ENCODE peak calls at places on chromosomes 7 and 10, in five cellular contexts. One of them, this sample, is unnamed.
A peak's percentile ranks its signal among the peaks of the same experiment; 100 is the strongest.

GRCh38 chr7:26520483-26520882 is 228.8 kb downstream of the SNX10 start:
- DNase-seq in NCI-H2081: no peak
- DNase-seq in NCI-H2171 treated with DMSO at 0.1 percent for 48 hours: no peak
- DNase-seq in stimulated activated CD4-positive, alpha-beta T cell treated with anti-CD3 and anti-CD28 coated beads, Interleukin-1b, Interleukin-23, amount 100 ng/mL, for 4 hours: no peak
- DNase-seq in stimulated activated CD8-positive, alpha-beta memory T cell treated with anti-CD3 and anti-CD28 coated beads, Interleukin-7, amount 100 ng/mL, for 1 hour: no peak
- DNase-seq in this sample: no peak

GRCh38 chr7:32941996-32942782 is 15.1 kb upstream of the FKBP9 start:
- DNase-seq in NCI-H2081: peak; percentile 29
- DNase-seq in NCI-H2171 treated with DMSO at 0.1 percent for 48 hours: peak; percentile 51
- DNase-seq in stimulated activated CD4-positive, alpha-beta T cell treated with anti-CD3 and anti-CD28 coated beads, Interleukin-1b, Interleukin-23, amount 100 ng/mL, for 4 hours: peak; percentile 52
- DNase-seq in stimulated activated CD8-positive, alpha-beta memory T cell treated with anti-CD3 and anti-CD28 coated beads, Interleukin-7, amount 100 ng/mL, for 1 hour: peak; percentile 10
- DNase-seq in this sample: peak; percentile 52

GRCh38 chr10:126240483-126240882 is 147.8 kb downstream of the ADAM12 start:
- DNase-seq in NCI-H2081: no peak
- DNase-seq in NCI-H2171 treated with DMSO at 0.1 percent for 48 hours: no peak
- DNase-seq in stimulated activated CD4-positive, alpha-beta T cell treated with anti-CD3 and anti-CD28 coated beads, Interleukin-1b, Interleukin-23, amount 100 ng/mL, for 4 hours: no peak
- DNase-seq in stimulated activated CD8-positive, alpha-beta memory T cell treated with anti-CD3 and anti-CD28 coated beads, Interleukin-7, amount 100 ng/mL, for 1 hour: no peak
- DNase-seq in this sample: no peak

GRCh38 chr10:12720217-12720981 is 281.1 kb downstream of the CCDC3 start:
- DNase-seq in NCI-H2081: no peak
- DNase-seq in NCI-H2171 treated with DMSO at 0.1 percent for 48 hours: peak; percentile 14
- DNase-seq in stimulated activated CD4-positive, alpha-beta T cell treated with anti-CD3 and anti-CD28 coated beads, Interleukin-1b, Interleukin-23, amount 100 ng/mL, for 4 hours: peak; percentile 18
- DNase-seq in stimulated activated CD8-positive, alpha-beta memory T cell treated with anti-CD3 and anti-CD28 coated beads, Interleukin-7, amount 100 ng/mL, for 1 hour: no peak
- DNase-seq in this sample: no peak

GRCh38 chr10:17174626-17175025 is 26.8 kb downstream of the TRDMT1 start:
- DNase-seq in NCI-H2081: no peak
- DNase-seq in NCI-H2171 treated with DMSO at 0.1 percent for 48 hours: no peak
- DNase-seq in stimulated activated CD4-positive, alpha-beta T cell treated with anti-CD3 and anti-CD28 coated beads, Interleukin-1b, Interleukin-23, amount 100 ng/mL, for 4 hours: no peak
- DNase-seq in stimulated activated CD8-positive, alpha-beta memory T cell treated with anti-CD3 and anti-CD28 coated beads, Interleukin-7, amount 100 ng/mL, for 1 hour: no peak
- DNase-seq in this sample: no peak

GRCh38 chr7:106625678-106626301 is 35.2 kb downstream of the CCDC71L start:
- DNase-seq in NCI-H2081: no peak
- DNase-seq in NCI-H2171 treated with DMSO at 0.1 percent for 48 hours: no peak
- DNase-seq in stimulated activated CD4-positive, alpha-beta T cell treated with anti-CD3 and anti-CD28 coated beads, Interleukin-1b, Interleukin-23, amount 100 ng/mL, for 4 hours: no peak
- DNase-seq in stimulated activated CD8-positive, alpha-beta memory T cell treated with anti-CD3 and anti-CD28 coated beads, Interleukin-7, amount 100 ng/mL, for 1 hour: no peak
- DNase-seq in this sample: no peak

GRCh38 chr10:113018034-113018433 is 68.0 kb downstream of the TCF7L2 start:
- DNase-seq in NCI-H2081: no peak
- DNase-seq in NCI-H2171 treated with DMSO at 0.1 percent for 48 hours: no peak
- DNase-seq in stimulated activated CD4-positive, alpha-beta T cell treated with anti-CD3 and anti-CD28 coated beads, Interleukin-1b, Interleukin-23, amount 100 ng/mL, for 4 hours: no peak
- DNase-seq in stimulated activated CD8-positive, alpha-beta memory T cell treated with anti-CD3 and anti-CD28 coated beads, Interleukin-7, amount 100 ng/mL, for 1 hour: no peak
- DNase-seq in this sample: no peak

GRCh38 chr7:123633553-123633952 is 22.1 kb upstream of the LMOD2 start:
- DNase-seq in NCI-H2081: no peak
- DNase-seq in NCI-H2171 treated with DMSO at 0.1 percent for 48 hours: no peak
- DNase-seq in stimulated activated CD4-positive, alpha-beta T cell treated with anti-CD3 and anti-CD28 coated beads, Interleukin-1b, Interleukin-23, amount 100 ng/mL, for 4 hours: no peak
- DNase-seq in stimulated activated CD8-positive, alpha-beta memory T cell treated with anti-CD3 and anti-CD28 coated beads, Interleukin-7, amount 100 ng/mL, for 1 hour: no peak
- DNase-seq in this sample: no peak

GRCh38 chr7:152541892-152542291 is 106.1 kb upstream of the KMT2C start:
- DNase-seq in NCI-H2081: no peak
- DNase-seq in NCI-H2171 treated with DMSO at 0.1 percent for 48 hours: no peak
- DNase-seq in stimulated activated CD4-positive, alpha-beta T cell treated with anti-CD3 and anti-CD28 coated beads, Interleukin-1b, Interleukin-23, amount 100 ng/mL, for 4 hours: no peak
- DNase-seq in stimulated activated CD8-positive, alpha-beta memory T cell treated with anti-CD3 and anti-CD28 coated beads, Interleukin-7, amount 100 ng/mL, for 1 hour: no peak
- DNase-seq in this sample: no peak

GRCh38 chr7:116325517-116325916 is 115.2 kb downstream of the TES start:
- DNase-seq in NCI-H2081: no peak
- DNase-seq in NCI-H2171 treated with DMSO at 0.1 percent for 48 hours: no peak
- DNase-seq in stimulated activated CD4-positive, alpha-beta T cell treated with anti-CD3 and anti-CD28 coated beads, Interleukin-1b, Interleukin-23, amount 100 ng/mL, for 4 hours: no peak
- DNase-seq in stimulated activated CD8-positive, alpha-beta memory T cell treated with anti-CD3 and anti-CD28 coated beads, Interleukin-7, amount 100 ng/mL, for 1 hour: no peak
- DNase-seq in this sample: no peak

GRCh38 chr10:85916192-85916747 is 450.3 kb downstream of the GRID1 start:
- DNase-seq in NCI-H2081: no peak
- DNase-seq in NCI-H2171 treated with DMSO at 0.1 percent for 48 hours: no peak
- DNase-seq in stimulated activated CD4-positive, alpha-beta T cell treated with anti-CD3 and anti-CD28 coated beads, Interleukin-1b, Interleukin-23, amount 100 ng/mL, for 4 hours: no peak
- DNase-seq in stimulated activated CD8-positive, alpha-beta memory T cell treated with anti-CD3 and anti-CD28 coated beads, Interleukin-7, amount 100 ng/mL, for 1 hour: no peak
- DNase-seq in this sample: no peak

GRCh38 chr10:11018426-11018818 is 750 bp downstream of the CELF2 start:
- DNase-seq in NCI-H2081: no peak
- DNase-seq in NCI-H2171 treated with DMSO at 0.1 percent for 48 hours: no peak
- DNase-seq in stimulated activated CD4-positive, alpha-beta T cell treated with anti-CD3 and anti-CD28 coated beads, Interleukin-1b, Interleukin-23, amount 100 ng/mL, for 4 hours: no peak
- DNase-seq in stimulated activated CD8-positive, alpha-beta memory T cell treated with anti-CD3 and anti-CD28 coated beads, Interleukin-7, amount 100 ng/mL, for 1 hour: no peak
- DNase-seq in this sample: no peak

GRCh38 chr10:129968937-129969527 is 5.0 kb upstream of the EBF3 start:
- DNase-seq in NCI-H2081: no peak
- DNase-seq in NCI-H2171 treated with DMSO at 0.1 percent for 48 hours: no peak
- DNase-seq in stimulated activated CD4-positive, alpha-beta T cell treated with anti-CD3 and anti-CD28 coated beads, Interleukin-1b, Interleukin-23, amount 100 ng/mL, for 4 hours: no peak
- DNase-seq in stimulated activated CD8-positive, alpha-beta memory T cell treated with anti-CD3 and anti-CD28 coated beads, Interleukin-7, amount 100 ng/mL, for 1 hour: no peak
- DNase-seq in this sample: no peak

GRCh38 chr10:113132651-113133088 is 182.6 kb downstream of the TCF7L2 start:
- DNase-seq in NCI-H2081: no peak
- DNase-seq in NCI-H2171 treated with DMSO at 0.1 percent for 48 hours: no peak
- DNase-seq in stimulated activated CD4-positive, alpha-beta T cell treated with anti-CD3 and anti-CD28 coated beads, Interleukin-1b, Interleukin-23, amount 100 ng/mL, for 4 hours: no peak
- DNase-seq in stimulated activated CD8-positive, alpha-beta memory T cell treated with anti-CD3 and anti-CD28 coated beads, Interleukin-7, amount 100 ng/mL, for 1 hour: no peak
- DNase-seq in this sample: no peak

GRCh38 chr7:107580716-107581383 is 804 bp downstream of the BCAP29 start:
- DNase-seq in NCI-H2081: no peak
- DNase-seq in NCI-H2171 treated with DMSO at 0.1 percent for 48 hours: no peak
- DNase-seq in stimulated activated CD4-positive, alpha-beta T cell treated with anti-CD3 and anti-CD28 coated beads, Interleukin-1b, Interleukin-23, amount 100 ng/mL, for 4 hours: no peak
- DNase-seq in stimulated activated CD8-positive, alpha-beta memory T cell treated with anti-CD3 and anti-CD28 coated beads, Interleukin-7, amount 100 ng/mL, for 1 hour: no peak
- DNase-seq in this sample: no peak

GRCh38 chr7:151756076-151756731 is 120.7 kb downstream of the PRKAG2 start:
- DNase-seq in NCI-H2081: no peak
- DNase-seq in NCI-H2171 treated with DMSO at 0.1 percent for 48 hours: no peak
- DNase-seq in stimulated activated CD4-positive, alpha-beta T cell treated with anti-CD3 and anti-CD28 coated beads, Interleukin-1b, Interleukin-23, amount 100 ng/mL, for 4 hours: peak; percentile 36
- DNase-seq in stimulated activated CD8-positive, alpha-beta memory T cell treated with anti-CD3 and anti-CD28 coated beads, Interleukin-7, amount 100 ng/mL, for 1 hour: peak; percentile 16
- DNase-seq in this sample: no peak

GRCh38 chr7:9091282-9091681 is 657.9 kb downstream of the NXPH1 start:
- DNase-seq in NCI-H2081: no peak
- DNase-seq in NCI-H2171 treated with DMSO at 0.1 percent for 48 hours: peak; percentile 18
- DNase-seq in stimulated activated CD4-positive, alpha-beta T cell treated with anti-CD3 and anti-CD28 coated beads, Interleukin-1b, Interleukin-23, amount 100 ng/mL, for 4 hours: no peak
- DNase-seq in stimulated activated CD8-positive, alpha-beta memory T cell treated with anti-CD3 and anti-CD28 coated beads, Interleukin-7, amount 100 ng/mL, for 1 hour: no peak
- DNase-seq in this sample: no peak

GRCh38 chr7:100080895-100081534 is 508 bp downstream of the ZNF3 start:
- DNase-seq in NCI-H2081: peak; percentile 48
- DNase-seq in NCI-H2171 treated with DMSO at 0.1 percent for 48 hours: no peak
- DNase-seq in stimulated activated CD4-positive, alpha-beta T cell treated with anti-CD3 and anti-CD28 coated beads, Interleukin-1b, Interleukin-23, amount 100 ng/mL, for 4 hours: no peak
- DNase-seq in stimulated activated CD8-positive, alpha-beta memory T cell treated with anti-CD3 and anti-CD28 coated beads, Interleukin-7, amount 100 ng/mL, for 1 hour: no peak
- DNase-seq in this sample: no peak

GRCh38 chr10:85333594-85333993 is 1005.2 kb downstream of the CCSER2 start:
- DNase-seq in NCI-H2081: no peak
- DNase-seq in NCI-H2171 treated with DMSO at 0.1 percent for 48 hours: no peak
- DNase-seq in stimulated activated CD4-positive, alpha-beta T cell treated with anti-CD3 and anti-CD28 coated beads, Interleukin-1b, Interleukin-23, amount 100 ng/mL, for 4 hours: no peak
- DNase-seq in stimulated activated CD8-positive, alpha-beta memory T cell treated with anti-CD3 and anti-CD28 coated beads, Interleukin-7, amount 100 ng/mL, for 1 hour: no peak
- DNase-seq in this sample: no peak

GRCh38 chr7:84538268-84538667 is 343.7 kb upstream of the SEMA3A start:
- DNase-seq in NCI-H2081: no peak
- DNase-seq in NCI-H2171 treated with DMSO at 0.1 percent for 48 hours: no peak
- DNase-seq in stimulated activated CD4-positive, alpha-beta T cell treated with anti-CD3 and anti-CD28 coated beads, Interleukin-1b, Interleukin-23, amount 100 ng/mL, for 4 hours: no peak
- DNase-seq in stimulated activated CD8-positive, alpha-beta memory T cell treated with anti-CD3 and anti-CD28 coated beads, Interleukin-7, amount 100 ng/mL, for 1 hour: no peak
- DNase-seq in this sample: no peak

GRCh38 chr10:49408437-49409306 is 12.8 kb upstream of the DRGX start:
- DNase-seq in NCI-H2081: no peak
- DNase-seq in NCI-H2171 treated with DMSO at 0.1 percent for 48 hours: no peak
- DNase-seq in stimulated activated CD4-positive, alpha-beta T cell treated with anti-CD3 and anti-CD28 coated beads, Interleukin-1b, Interleukin-23, amount 100 ng/mL, for 4 hours: no peak
- DNase-seq in stimulated activated CD8-positive, alpha-beta memory T cell treated with anti-CD3 and anti-CD28 coated beads, Interleukin-7, amount 100 ng/mL, for 1 hour: no peak
- DNase-seq in this sample: no peak

GRCh38 chr7:50544992-50545391 is 20.2 kb downstream of the DDC start:
- DNase-seq in NCI-H2081: no peak
- DNase-seq in NCI-H2171 treated with DMSO at 0.1 percent for 48 hours: no peak
- DNase-seq in stimulated activated CD4-positive, alpha-beta T cell treated with anti-CD3 and anti-CD28 coated beads, Interleukin-1b, Interleukin-23, amount 100 ng/mL, for 4 hours: no peak
- DNase-seq in stimulated activated CD8-positive, alpha-beta memory T cell treated with anti-CD3 and anti-CD28 coated beads, Interleukin-7, amount 100 ng/mL, for 1 hour: no peak
- DNase-seq in this sample: no peak

GRCh38 chr10:30705086-30705624 is 75.6 kb upstream of the LYZL2 start:
- DNase-seq in NCI-H2081: peak; percentile 27
- DNase-seq in NCI-H2171 treated with DMSO at 0.1 percent for 48 hours: peak; percentile 29
- DNase-seq in stimulated activated CD4-positive, alpha-beta T cell treated with anti-CD3 and anti-CD28 coated beads, Interleukin-1b, Interleukin-23, amount 100 ng/mL, for 4 hours: no peak
- DNase-seq in stimulated activated CD8-positive, alpha-beta memory T cell treated with anti-CD3 and anti-CD28 coated beads, Interleukin-7, amount 100 ng/mL, for 1 hour: no peak
- DNase-seq in this sample: no peak

This sample was measured in DMS 273 treated with DMSO at 0.1 percent for 48 hours.